ENCODE peak calls at places on chromosomes 11 and 22, in nine cellular contexts. Y is adrenal gland, N is A549, I is sigmoid colon, H is stomach, U is transverse colon, T is heart left ventricle, F is esophagus squamous epithelium, M is K562. C is an unnamed sample.

GRCh38 chr11:46050065-46050464 is 71.2 kb downstream of the PHF21A start:
- DNase-seq in H (no peak), Y (peak), M (no peak), T (peak), F (no peak), N (no peak), U (peak), I (peak), C (peak)

GRCh38 chr11:43943931-43944751 is 1.7 kb downstream of the C11orf96 start:
- DNase-seq in F (no peak), N (peak), U (no peak), H (no peak), Y (peak), T (no peak), M (no peak), I (peak), C (peak)

GRCh38 chr11:109885006-109885405 is 208.2 kb upstream of the ZC3H12C start:
- DNase-seq in I (no peak), Y (no peak), H (no peak), F (no peak), T (no peak), N (no peak), M (no peak), U (no peak), C (no peak)

GRCh38 chr22:24412274-24412673 is 15.1 kb upstream of the ADORA2A start:
- DNase-seq in F (no peak), U (no peak), I (no peak), Y (no peak), N (no peak), T (no peak), H (peak), M (no peak), C (no peak)

GRCh38 chr11:27485930-27486773 is 13.6 kb upstream of the LGR4 start:
- DNase-seq in F (no peak), N (no peak), T (no peak), M (peak), Y (peak), H (no peak), I (no peak), U (no peak), C (no peak)

GRCh38 chr22:42419328-42419881 is 12.8 kb downstream of the NFAM1 start:
- DNase-seq in Y (no peak), M (no peak), U (no peak), F (no peak), T (no peak), N (no peak), I (no peak), H (no peak), C (no peak)

GRCh38 chr22:16974298-16975084 is 33.5 kb downstream of the GAB4 start:
- DNase-seq in N (no peak), M (no peak), T (no peak), U (no peak), Y (no peak), H (no peak), I (no peak), F (no peak), C (no peak)

GRCh38 chr22:19207902-19208283 is 29.4 kb upstream of the SLC25A1 start:
- DNase-seq in H (no peak), F (no peak), I (peak), T (no peak), U (no peak), Y (no peak), M (no peak), N (no peak), C (no peak)

GRCh38 chr22:44620129-44620840 is 81.7 kb upstream of the PRR5 start:
- DNase-seq in T (peak), H (peak), N (no peak), I (peak), M (peak), F (no peak), U (peak), Y (peak), C (no peak)

GRCh38 chr22:36301851-36302250 is 48.9 kb downstream of the APOL1 start:
- DNase-seq in M (no peak), Y (no peak), N (no peak), T (no peak), U (no peak), H (no peak), F (no peak), I (no peak), C (no peak)

GRCh38 chr11:130037881-130038601 is 31.7 kb upstream of the APLP2 start:
- DNase-seq in N (no peak), T (no peak), Y (no peak), I (no peak), U (no peak), H (no peak), M (peak), F (no peak), C (no peak)

GRCh38 chr11:1440066-1440465 is 46.5 kb downstream of the MOB2 start:
- DNase-seq in I (no peak), F (no peak), M (no peak), H (no peak), U (no peak), N (no peak), Y (no peak), T (no peak), C (no peak)

GRCh38 chr11:28058333-28058732 is 49.6 kb downstream of the KIF18A start:
- DNase-seq in N (no peak), Y (no peak), F (no peak), M (no peak), H (no peak), T (no peak), I (no peak), U (no peak), C (no peak)

GRCh38 chr11:4636962-4637661 is at the start of gene OR51D1:
- DNase-seq in I (peak), Y (peak), H (peak), F (no peak), T (peak), U (peak), N (peak), M (peak), C (peak)

GRCh38 chr11:85301895-85302678 is 325.1 kb downstream of the DLG2 start:
- DNase-seq in I (no peak), F (no peak), U (no peak), M (no peak), T (no peak), N (no peak), H (no peak), Y (no peak), C (no peak)

GRCh38 chr11:75273989-75274391 is 33.4 kb downstream of the TPBGL start:
- DNase-seq in Y (no peak), M (no peak), N (no peak), H (peak), U (no peak), T (peak), I (peak), F (no peak), C (no peak)

GRCh38 chr11:19453893-19454292 is 213.1 kb upstream of the E2F8 start:
- DNase-seq in T (peak), Y (peak), M (no peak), U (no peak), I (no peak), N (no peak), F (no peak), H (no peak), C (no peak)

GRCh38 chr11:7165911-7166310 is 77.1 kb downstream of the RBMXL2 start:
- DNase-seq in F (no peak), Y (no peak), I (no peak), N (no peak), T (no peak), M (no peak), U (no peak), H (no peak), C (no peak)

GRCh38 chr11:15095736-15096228 is 18.9 kb upstream of the INSC start:
- DNase-seq in M (no peak), I (no peak), N (no peak), Y (no peak), T (no peak), U (no peak), F (no peak), H (no peak), C (no peak)

GRCh38 chr22:43706151-43706550 is 106.0 kb downstream of the EFCAB6 start:
- DNase-seq in Y (no peak), I (no peak), U (no peak), H (no peak), T (no peak), F (no peak), M (no peak), N (no peak), C (no peak)

GRCh38 chr11:9574806-9575530 is 1.5 kb downstream of the WEE1 start:
- DNase-seq in T (peak), Y (peak), F (no peak), M (peak), H (peak), I (peak), N (peak), U (peak), C (peak)
- TF ChIP-seq POLR2A in T (no peak), Y (no peak), F (no peak), M (peak), H (no peak), I (peak), N (no peak), U (peak), C (no peak)

DNA sequence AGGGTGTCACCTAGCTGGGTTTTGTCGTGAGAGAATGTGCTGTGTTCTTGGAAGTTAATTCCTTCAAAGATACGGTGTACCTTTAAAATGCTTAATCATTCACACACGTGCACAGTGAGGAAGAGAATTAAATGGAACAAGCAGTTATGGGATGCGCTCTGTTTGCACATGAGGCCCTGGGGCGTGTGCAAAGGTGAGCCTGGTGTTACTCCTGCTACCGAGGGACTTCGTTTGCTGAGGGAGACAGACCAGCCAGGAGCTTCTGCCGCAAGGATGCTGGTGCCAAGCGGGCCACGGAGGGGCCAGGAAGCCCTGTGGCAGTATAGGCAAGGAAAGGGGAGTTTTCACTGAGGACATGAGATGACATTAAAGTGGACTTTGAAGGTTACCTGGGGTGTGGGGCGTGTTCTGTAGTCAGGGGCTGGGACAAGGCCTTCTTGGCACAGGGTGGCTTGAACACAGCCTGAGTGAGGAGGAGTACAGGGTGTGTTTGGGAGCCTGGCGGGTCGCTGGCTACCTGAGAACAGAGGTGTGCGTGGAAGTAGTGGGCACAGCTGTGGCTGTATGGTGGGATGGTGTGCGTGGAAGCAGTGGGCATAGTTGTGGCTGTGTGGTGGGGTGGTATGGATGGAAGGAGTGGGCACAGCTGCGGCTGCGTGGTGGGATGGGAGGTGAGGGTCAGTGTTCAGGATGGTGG is 13.5 kb downstream of the TBC1D22A start:
- DNase-seq in F (no peak), T (no peak), N (no peak), M (no peak), I (no peak), Y (no peak), H (no peak), U (no peak), C (no peak)
- TF ChIP-seq POLR2A in F (no peak), T (no peak), N (no peak), M (no peak), I (no peak), Y (no peak), H (no peak), U (no peak), C (no peak)

DNA sequence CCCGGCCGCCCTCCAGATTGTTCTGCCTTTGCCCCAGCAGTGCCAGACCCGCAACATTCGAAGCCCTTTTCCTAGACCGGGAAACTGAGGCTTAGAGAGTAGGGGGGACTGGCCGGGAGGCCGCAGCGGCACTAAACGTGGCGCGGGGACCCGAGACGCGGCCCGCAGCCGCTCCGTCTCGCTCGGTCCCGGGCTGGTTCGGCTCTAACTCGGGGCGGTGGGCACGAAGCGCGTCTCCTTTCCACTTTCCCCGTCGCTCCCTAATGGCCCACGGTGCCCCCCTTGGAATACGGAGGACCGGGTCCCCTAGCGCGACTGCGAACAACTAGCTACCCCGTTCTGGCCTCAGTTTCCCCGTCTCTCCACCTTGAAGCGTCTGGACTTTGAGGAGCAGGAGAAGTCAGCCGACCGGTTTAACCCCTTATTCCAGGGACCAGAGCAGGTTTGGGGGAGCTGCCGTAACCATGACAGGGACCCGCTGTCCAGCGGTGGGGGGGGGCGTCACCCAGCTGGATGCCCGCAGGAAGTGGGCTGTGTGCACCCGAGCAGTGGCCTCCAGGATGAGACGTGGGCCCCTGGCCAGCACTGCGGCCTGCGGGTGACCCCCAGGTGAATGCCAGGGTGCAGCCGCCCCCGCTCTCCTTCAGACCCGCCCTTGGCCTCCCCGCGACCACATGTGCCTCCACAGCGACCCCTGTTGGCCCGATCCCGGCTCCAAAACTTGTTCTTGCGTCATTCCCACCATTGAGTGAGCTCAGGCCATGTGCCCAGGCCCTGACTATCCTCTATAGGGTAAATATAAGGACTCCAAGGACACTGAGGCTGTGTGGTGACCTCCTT is 1.1 kb downstream of the CDC42EP1 start:
- DNase-seq in I (peak), H (peak), F (peak), U (peak), T (peak), N (peak), M (peak), Y (peak), C (peak)
- TF ChIP-seq POLR2A in I (no peak), H (no peak), F (no peak), U (peak), T (no peak), N (no peak), M (peak), Y (peak), C (no peak)

DNA sequence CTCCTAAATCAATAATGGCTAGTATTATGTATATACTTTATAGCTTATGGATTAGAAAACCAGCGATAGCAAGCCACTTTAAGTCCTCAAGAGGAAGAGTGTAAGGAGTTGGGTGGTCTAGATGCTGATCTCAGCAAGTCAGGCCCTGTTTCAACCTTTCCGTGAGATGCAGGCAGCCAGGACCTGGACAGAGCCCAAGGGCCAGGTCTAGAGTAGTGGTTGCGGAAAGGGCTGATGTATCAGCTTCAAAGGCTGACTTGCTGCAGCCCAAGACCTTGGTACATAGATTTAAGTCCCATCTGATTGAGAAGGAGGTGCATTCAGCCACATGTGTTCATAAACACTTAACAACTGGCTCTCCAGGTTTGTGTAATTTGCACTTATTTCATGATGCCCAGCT is 33.4 kb downstream of the FLI1 start:
- DNase-seq in U (no peak), M (no peak), F (no peak), T (no peak), I (no peak), N (no peak), Y (no peak), H (no peak), C (no peak)
- TF ChIP-seq POLR2A in U (no peak), M (no peak), F (no peak), T (no peak), I (no peak), N (no peak), Y (no peak), H (no peak), C (no peak)

GRCh38 chr11:29389793-29390192 is 627.0 kb downstream of the KCNA4 start:
- DNase-seq in M (no peak), H (no peak), T (no peak), N (no peak), I (no peak), F (no peak), U (no peak), Y (no peak), C (no peak)

GRCh38 chr11:29395555-29396072 is 621.2 kb downstream of the KCNA4 start:
- DNase-seq in T (no peak), F (no peak), N (no peak), M (no peak), H (no peak), U (no peak), I (no peak), Y (no peak), C (no peak)
- TF ChIP-seq POLR2A in T (no peak), F (no peak), N (no peak), M (no peak), H (no peak), U (no peak), I (no peak), Y (no peak), C (no peak)

GRCh38 chr11:111414936-111415335 is 35.9 kb upstream of the POU2AF1 start:
- DNase-seq in I (no peak), U (no peak), F (no peak), Y (no peak), H (no peak), M (no peak), N (no peak), T (no peak), C (no peak)
- TF ChIP-seq POLR2A in I (no peak), U (no peak), F (no peak), Y (no peak), H (no peak), M (no peak), N (no peak), T (no peak), C (no peak)

GRCh38 chr11:64304316-64305072 is 830 bp upstream of the ESRRA start:
- DNase-seq in U (peak), Y (peak), F (peak), I (peak), T (peak), M (peak), H (peak), N (peak), C (peak)
- TF ChIP-seq POLR2A in U (peak), Y (no peak), F (no peak), I (no peak), T (no peak), M (peak), H (no peak), N (peak), C (no peak)

GRCh38 chr11:117219995-117220394 is 11.9 kb downstream of the PCSK7 start:
- DNase-seq in M (no peak), U (no peak), Y (no peak), H (no peak), N (no peak), F (no peak), T (no peak), I (peak), C (no peak)
- TF ChIP-seq POLR2A in M (no peak), U (no peak), Y (no peak), H (no peak), N (no peak), F (no peak), T (no peak), I (no peak), C (no peak)